ENCODE peak calls at places on chromosome 4, in ten cellular contexts. Z is activated T-helper 9 cell treated with anti-CD3 and anti-CD28 coated beads, Interleukin-2, amount 50 U/mL, for 16 hours; A is fibroblast of the conjunctiva; P is KBM-7; K is NCI-H2029 treated with DMSO at 0.1 percent for 48 hours; V is stimulated activated CD4-positive, alpha-beta T cell treated with anti-CD3 and anti-CD28 coated beads, TNF-alpha, amount 100 ng/mL, for 4 hours; G is activated CD4-positive, alpha-beta T cell treated with anti-CD3 and anti-CD28 coated beads, Interleukin-2, amount 10 ng/mL, durations not matched to agents 7 days and 5 days; U is activated naive CD4-positive, alpha-beta T cell treated with Interleukin-2 at 50 U/mL for 16 hours; C is activated effector memory CD4-positive, alpha-beta T cell treated with Interleukin-2 at 50 U/mL for 16 hours; B is DMS153. S is an unnamed sample.
A peak's percentile ranks its signal among the peaks of the same experiment; 100 is the strongest.

GRCh38 chr4:150518559-150518958 is 63.4 kb upstream of the MAB21L2 start:
- DNase-seq in Z (no peak), A (no peak), P (no peak), K (no peak), V (no peak), G (no peak), U (no peak), C (no peak), B (no peak), S (no peak)

GRCh38 chr4:8461616-8462015 is 21.0 kb downstream of the TRMT44 start:
- DNase-seq in Z (no peak), A (no peak), P (no peak), K (no peak), V (no peak), G (no peak), U (no peak), C (no peak), B (no peak), S (no peak)

GRCh38 chr4:55409468-55410171 is 13.9 kb downstream of the TMEM165 start:
- DNase-seq in Z (no peak), A (no peak), P (peak; percentile 64), K (no peak), V (no peak), G (no peak), U (no peak), C (no peak), B (no peak), S (no peak)

GRCh38 chr4:100288811-100289529 is 98.7 kb upstream of the DDIT4L start:
- DNase-seq in Z (no peak), A (no peak), P (no peak), K (no peak), V (no peak), G (no peak), U (no peak), C (no peak), B (no peak), S (no peak)

GRCh38 chr4:113423631-113424030 is 337.9 kb downstream of the CAMK2D start:
- DNase-seq in Z (no peak), A (no peak), P (no peak), K (no peak), V (no peak), G (no peak), U (no peak), C (no peak), B (no peak), S (no peak)

GRCh38 chr4:53365121-53365485 is 758 bp downstream of the SCFD2 start:
- DNase-seq in Z (no peak), A (no peak), P (peak; percentile 61), K (no peak), V (peak; percentile 7), G (peak; percentile 17), U (no peak), C (no peak), B (no peak), S (no peak)

GRCh38 chr4:144962300-144962699 is 135.7 kb downstream of the ANAPC10 start:
- DNase-seq in Z (no peak), A (no peak), P (no peak), K (no peak), V (no peak), G (no peak), U (no peak), C (no peak), B (no peak), S (no peak)

GRCh38 chr4:120683902-120684540 is 238.5 kb downstream of the PRDM5 start:
- DNase-seq in Z (no peak), A (no peak), P (no peak), K (no peak), V (no peak), G (no peak), U (no peak), C (no peak), B (no peak), S (no peak)

GRCh38 chr4:118981171-118981838 is 92.7 kb downstream of the SYNPO2 start:
- DNase-seq in Z (no peak), A (no peak), P (no peak), K (no peak), V (no peak), G (no peak), U (no peak), C (no peak), B (no peak), S (no peak)

GRCh38 chr4:139550724-139551429 is 5.1 kb downstream of the SETD7 start:
- DNase-seq in Z (no peak), A (no peak), P (no peak), K (no peak), V (no peak), G (no peak), U (no peak), C (no peak), B (no peak), S (no peak)

GRCh38 chr4:1416948-1417260 is 10.7 kb upstream of the NKX1-1 start:
- DNase-seq in Z (no peak), A (no peak), P (no peak), K (no peak), V (no peak), G (no peak), U (no peak), C (no peak), B (no peak), S (no peak)

GRCh38 chr4:24594887-24595286 is 10.5 kb upstream of the DHX15 start:
- DNase-seq in Z (no peak), A (peak; percentile 51), P (no peak), K (peak; percentile 1), V (no peak), G (no peak), U (no peak), C (no peak), B (no peak), S (no peak)

GRCh38 chr4:143721317-143721716 is 20.8 kb upstream of the FREM3 start:
- DNase-seq in Z (no peak), A (no peak), P (no peak), K (no peak), V (no peak), G (no peak), U (no peak), C (no peak), B (no peak), S (peak; percentile 12)

GRCh38 chr4:180380733-180381132 is 1862.5 kb upstream of the TENM3 start:
- DNase-seq in Z (no peak), A (no peak), P (no peak), K (no peak), V (no peak), G (no peak), U (no peak), C (no peak), B (no peak), S (no peak)

GRCh38 chr4:151933122-151933827 is 172.5 kb upstream of the GATB start:
- DNase-seq in Z (no peak), A (no peak), P (no peak), K (no peak), V (no peak), G (no peak), U (no peak), C (no peak), B (no peak), S (no peak)

GRCh38 chr4:44861756-44862155 is 135.4 kb upstream of the GNPDA2 start:
- DNase-seq in Z (no peak), A (no peak), P (no peak), K (no peak), V (no peak), G (no peak), U (no peak), C (no peak), B (no peak), S (no peak)

GRCh38 chr4:156545003-156545785 is 426.4 kb downstream of the PDGFC start:
- DNase-seq in Z (no peak), A (peak; percentile 27), P (peak; percentile 26), K (no peak), V (no peak), G (no peak), U (no peak), C (no peak), B (no peak), S (no peak)

GRCh38 chr4:54961357-54961975 is 163.9 kb downstream of the KDR start:
- DNase-seq in Z (no peak), A (peak; percentile 21), P (peak; percentile 40), K (peak; percentile 63), V (no peak), G (no peak), U (no peak), C (no peak), B (peak; percentile 44), S (peak; percentile 41)

GRCh38 chr4:151331276-151332042 is 6.1 kb upstream of the SH3D19 start:
- DNase-seq in Z (no peak), A (no peak), P (no peak), K (no peak), V (no peak), G (no peak), U (no peak), C (no peak), B (no peak), S (no peak)

GRCh38 chr4:175970072-175970471 is 95.6 kb upstream of the WDR17 start:
- DNase-seq in Z (no peak), A (no peak), P (no peak), K (no peak), V (no peak), G (no peak), U (no peak), C (no peak), B (no peak), S (no peak)

GRCh38 chr4:168183717-168184571 is 91.6 kb downstream of the ANXA10 start:
- DNase-seq in Z (no peak), A (peak; percentile 21), P (peak; percentile 37), K (peak; percentile 12), V (no peak), G (no peak), U (no peak), C (no peak), B (no peak), S (peak; percentile 30)

GRCh38 chr4:26161030-26161824 is 159.6 kb upstream of the RBPJ start:
- DNase-seq in Z (no peak), A (no peak), P (no peak), K (no peak), V (no peak), G (no peak), U (no peak), C (no peak), B (no peak), S (peak; percentile 9)

GRCh38 chr4:48578132-48578964 is 88.3 kb downstream of the ZAR1 start:
- DNase-seq in Z (peak; percentile 7), A (peak; percentile 76), P (peak; percentile 77), K (peak; percentile 20), V (no peak), G (peak; percentile 57), U (peak; percentile 41), C (no peak), B (no peak), S (peak; percentile 35)

GRCh38 chr4:77834403-77834802 is 15.2 kb upstream of the CNOT6L start:
- DNase-seq in Z (no peak), A (no peak), P (no peak), K (no peak), V (no peak), G (no peak), U (no peak), C (no peak), B (no peak), S (no peak)

GRCh38 chr4:27218013-27218412 is 357.4 kb downstream of the STIM2 start:
- DNase-seq in Z (no peak), A (no peak), P (no peak), K (no peak), V (no peak), G (no peak), U (no peak), C (no peak), B (no peak), S (no peak)

GRCh38 chr4:40877081-40877480 is 127.3 kb downstream of the NSUN7 start:
- DNase-seq in Z (no peak), A (no peak), P (no peak), K (no peak), V (no peak), G (no peak), U (no peak), C (no peak), B (no peak), S (no peak)

GRCh38 chr4:73431813-73432168 is 4.2 kb upstream of the AFP start:
- DNase-seq in Z (no peak), A (no peak), P (no peak), K (no peak), V (no peak), G (no peak), U (no peak), C (no peak), B (no peak), S (no peak)

GRCh38 chr4:14864365-14864762 is 137.9 kb upstream of the CPEB2 start:
- DNase-seq in Z (no peak), A (no peak), P (peak; percentile 20), K (no peak), V (no peak), G (no peak), U (no peak), C (no peak), B (no peak), S (peak; percentile 23)

S was measured in GDM1.